ENCODE peak calls at places on chromosomes 13 and 19, in five cellular contexts. R, T, V, C and L are unnamed samples. For H3K27me3 and H3K36me3, the result is how much of the 10 kb centered on the place peaks cover.

GRCh38 chr13:38950987-38951386 is 39.6 kb downstream of the STOML3 start:
- DNase-seq in R (no peak), T (no peak), V (no peak), C (no peak), L (no peak)

GRCh38 chr13:30998548-30999140 is 66.2 kb downstream of the TEX26 start:
- DNase-seq in R (peak), T (peak), V (no peak), C (no peak), L (no peak)

GRCh38 chr13:49828452-49828851 is 36.0 kb upstream of the KPNA3 start:
- DNase-seq in R (no peak), T (no peak), V (peak), C (no peak), L (no peak)

GRCh38 chr19:24159707-24160106 is 72.7 kb downstream of the ZNF254 start:
- DNase-seq in R (no peak), T (peak), V (peak), C (no peak), L (no peak)

GRCh38 chr13:80086304-80086721 is 254.6 kb downstream of the SPRY2 start:
- DNase-seq in R (no peak), T (peak), V (no peak), C (no peak), L (no peak)

GRCh38 chr13:113493315-113493951 is 2.9 kb upstream of the DCUN1D2 start:
- DNase-seq in R (no peak), T (peak), V (no peak), C (peak), L (peak)

GRCh38 chr13:114107686-114108081 is 24.7 kb downstream of the RASA3 start:
- DNase-seq in R (no peak), T (peak), V (no peak), C (no peak), L (no peak)

GRCh38 chr19:18290250-18291018 is 9.0 kb upstream of the JUND start:
- DNase-seq in R (no peak), T (peak), V (no peak), C (no peak), L (no peak)

GRCh38 chr13:40502236-40502635 is 164.2 kb downstream of the FOXO1 start:
- DNase-seq in R (no peak), T (no peak), V (no peak), C (no peak), L (no peak)

GRCh38 chr19:31313291-31314030 is 35.8 kb downstream of the TSHZ3 start:
- DNase-seq in R (no peak), T (no peak), V (no peak), C (no peak), L (no peak)

GRCh38 chr13:31046711-31047279 is 114.3 kb downstream of the TEX26 start:
- DNase-seq in R (peak), T (peak), V (no peak), C (peak), L (no peak)

GRCh38 chr13:40660270-40660669 is 6.2 kb downstream of the FOXO1 start:
- DNase-seq in R (no peak), T (no peak), V (peak), C (no peak), L (no peak)

GRCh38 chr13:105403065-105403464 is 1132.4 kb downstream of the EFNB2 start:
- DNase-seq in R (no peak), T (no peak), V (no peak), C (no peak), L (no peak)

GRCh38 chr13:79451500-79451962 is 29.4 kb upstream of the NDFIP2 start:
- DNase-seq in R (no peak), T (peak), V (peak), C (no peak), L (peak)

GRCh38 chr13:88086577-88086976 is 415.4 kb downstream of the SLITRK5 start:
- DNase-seq in R (no peak), T (peak), V (no peak), C (no peak), L (peak)

GRCh38 chr13:46796129-46796514 is 839 bp downstream of the ESD start:
- DNase-seq in R (no peak), T (no peak), V (no peak), C (no peak), L (no peak)

GRCh38 chr13:29901714-29902631 is 51.6 kb upstream of the UBL3 start:
- DNase-seq in R (no peak), T (peak), V (no peak), C (no peak), L (peak)

GRCh38 chr13:46595136-46595917 is 42.4 kb downstream of the LRCH1 start:
- DNase-seq in R (no peak), T (peak), V (no peak), C (no peak), L (no peak)

GRCh38 chr13:108980237-108980636 is 350.8 kb downstream of the MYO16 start:
- DNase-seq in R (no peak), T (no peak), V (no peak), C (no peak), L (no peak)

DNA sequence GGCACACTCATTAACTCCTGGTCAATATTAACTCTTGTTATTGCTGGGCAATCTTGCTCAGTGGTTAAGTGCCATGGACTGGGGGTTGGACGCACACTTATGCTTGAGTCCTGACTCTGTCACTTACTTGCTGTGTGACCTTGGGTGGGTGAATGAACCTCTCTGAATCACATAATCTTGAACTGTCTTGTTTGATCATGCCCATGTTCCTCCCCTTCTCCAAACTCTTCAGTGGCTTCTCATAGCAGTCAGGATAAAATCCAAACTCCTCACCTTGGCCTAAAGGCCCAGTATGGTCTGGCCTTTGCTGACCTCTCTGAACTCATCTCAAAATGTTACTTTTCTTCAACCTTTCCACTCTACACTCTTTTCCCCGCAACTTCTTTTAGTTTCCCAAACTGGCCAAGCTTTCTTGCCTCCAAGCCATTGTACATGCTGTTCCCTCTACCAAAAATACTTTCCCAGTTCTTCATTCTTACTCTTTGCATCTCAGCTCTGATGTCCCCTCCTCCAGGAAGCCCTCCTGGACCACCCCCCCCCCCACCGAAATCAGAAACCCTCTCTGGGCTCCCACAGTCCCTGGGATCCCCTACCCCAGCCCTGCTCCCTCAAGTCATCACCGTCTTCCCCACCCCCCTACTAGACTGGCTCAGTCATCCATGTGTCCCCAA is 2.4 kb downstream of the MYPOP start:
- DNase-seq in R (no peak), T (no peak), V (no peak), C (no peak), L (no peak)
- H3K4me3 ChIP-seq in R (no peak), T (no peak), V (no peak), C (no peak), L (no peak)

GRCh38 chr19:35813043-35813890 is 622 bp upstream of the PRODH2 start:
- DNase-seq in R (no peak), T (no peak), V (no peak), C (no peak), L (no peak)

GRCh38 chr19:35816262-35816661 is 3.6 kb upstream of the PRODH2 start:
- DNase-seq in R (no peak), T (no peak), V (peak), C (no peak), L (no peak)

GRCh38 chr19:35812220-35813042 is at the start of gene PRODH2:
- DNase-seq in R (no peak), T (no peak), V (no peak), C (no peak), L (no peak)

GRCh38 chr19:35807633-35808032 is 5.0 kb downstream of the PRODH2 start:
- DNase-seq in R (no peak), T (no peak), V (no peak), C (no peak), L (no peak)

GRCh38 chr19:35811317-35812219 is 1.1 kb downstream of the PRODH2 start:
- DNase-seq in R (no peak), T (no peak), V (no peak), C (no peak), L (no peak)
- H3K27me3 ChIP-seq in R (under half), T (under half), V (under half), C (under half), L (under half)

GRCh38 chr13:75803982-75804381 is 167.9 kb downstream of the LMO7 start:
- DNase-seq in R (peak), T (no peak), V (peak), C (no peak), L (no peak)

GRCh38 chr13:75802161-75802560 is 166.0 kb downstream of the LMO7 start:
- DNase-seq in R (no peak), T (no peak), V (no peak), C (no peak), L (no peak)

GRCh38 chr13:75801388-75801787 is 165.3 kb downstream of the LMO7 start:
- DNase-seq in R (no peak), T (no peak), V (no peak), C (no peak), L (no peak)

GRCh38 chr13:75800545-75800944 is 164.4 kb downstream of the LMO7 start:
- DNase-seq in R (peak), T (no peak), V (peak), C (no peak), L (no peak)

GRCh38 chr13:75803175-75803611 is 167.1 kb downstream of the LMO7 start:
- DNase-seq in R (peak), T (no peak), V (peak), C (peak), L (no peak)
- H3K36me3 ChIP-seq in R (under half), T (under half), V (under half), C (under half), L (under half)

GRCh38 chr19:911197-912033 is 1.6 kb downstream of the R3HDM4 start:
- DNase-seq in R (no peak), T (no peak), V (peak), C (no peak), L (no peak)
- H3K4me3 ChIP-seq in R (no peak), T (peak), V (peak), C (peak), L (no peak)

DNA sequence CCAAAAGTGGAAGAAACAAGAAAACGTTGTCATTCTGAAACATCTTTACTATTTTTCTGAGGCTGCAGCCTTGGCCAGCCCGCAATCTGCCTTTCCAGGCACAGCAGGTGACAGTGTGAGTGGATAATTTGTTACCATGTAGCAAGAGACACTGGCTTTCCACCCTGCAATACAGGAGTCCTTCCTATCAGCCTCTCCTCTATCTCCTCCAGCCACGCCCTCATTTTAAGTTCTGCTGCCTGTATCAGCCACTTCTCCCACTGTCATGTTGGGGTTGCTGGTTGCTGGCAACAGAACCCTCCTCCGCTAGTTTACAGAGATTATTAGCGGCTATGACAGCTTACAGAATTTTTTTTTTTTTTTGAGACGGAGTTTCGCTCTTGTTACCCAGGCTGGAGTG is 7.7 kb upstream of the LGALS7 start:
- DNase-seq in R (no peak), T (no peak), V (no peak), C (no peak), L (no peak)
- H3K27me3 ChIP-seq in R (under half), T (under half), V (under half), C (under half), L (under half)